ENCODE peak calls at places on chromosome 14, in ten cellular contexts. One of them, this sample, is unnamed.

GRCh38 chr14:37170237-37170636 is 2.2 kb downstream of the SLC25A21 start:
- DNase-seq in GM12892: no peak
- DNase-seq in breast epithelium: no peak
- DNase-seq in erythroblast: peak
- DNase-seq in prostate gland: no peak
- DNase-seq in body of pancreas: no peak
- DNase-seq in gastrocnemius medialis: no peak
- DNase-seq in adrenal gland: no peak
- DNase-seq in stomach: no peak
- DNase-seq in heart left ventricle: no peak
- DNase-seq in this sample: no peak

GRCh38 chr14:47549886-47550285 is 125.5 kb downstream of the MDGA2 start:
- DNase-seq in GM12892: no peak
- DNase-seq in breast epithelium: no peak
- DNase-seq in erythroblast: no peak
- DNase-seq in prostate gland: no peak
- DNase-seq in body of pancreas: no peak
- DNase-seq in gastrocnemius medialis: no peak
- DNase-seq in adrenal gland: no peak
- DNase-seq in stomach: no peak
- DNase-seq in heart left ventricle: no peak
- DNase-seq in this sample: no peak

GRCh38 chr14:53519137-53519536 is 366.0 kb upstream of the DDHD1 start:
- DNase-seq in GM12892: no peak
- DNase-seq in breast epithelium: no peak
- DNase-seq in erythroblast: no peak
- DNase-seq in prostate gland: no peak
- DNase-seq in body of pancreas: no peak
- DNase-seq in gastrocnemius medialis: no peak
- DNase-seq in adrenal gland: no peak
- DNase-seq in stomach: no peak
- DNase-seq in heart left ventricle: no peak
- DNase-seq in this sample: no peak

GRCh38 chr14:99287269-99287942 is 15.4 kb upstream of the BCL11B start:
- DNase-seq in GM12892: no peak
- DNase-seq in breast epithelium: no peak
- DNase-seq in erythroblast: no peak
- DNase-seq in prostate gland: no peak
- DNase-seq in body of pancreas: no peak
- DNase-seq in gastrocnemius medialis: no peak
- DNase-seq in adrenal gland: no peak
- DNase-seq in stomach: no peak
- DNase-seq in heart left ventricle: no peak
- DNase-seq in this sample: no peak

GRCh38 chr14:33120966-33121365 is 182.3 kb downstream of the NPAS3 start:
- DNase-seq in GM12892: no peak
- DNase-seq in breast epithelium: no peak
- DNase-seq in erythroblast: no peak
- DNase-seq in prostate gland: no peak
- DNase-seq in body of pancreas: no peak
- DNase-seq in gastrocnemius medialis: no peak
- DNase-seq in adrenal gland: no peak
- DNase-seq in stomach: no peak
- DNase-seq in heart left ventricle: no peak
- DNase-seq in this sample: no peak

GRCh38 chr14:53306926-53307325 is 153.8 kb upstream of the DDHD1 start:
- DNase-seq in GM12892: no peak
- DNase-seq in breast epithelium: no peak
- DNase-seq in erythroblast: no peak
- DNase-seq in prostate gland: no peak
- DNase-seq in body of pancreas: no peak
- DNase-seq in gastrocnemius medialis: no peak
- DNase-seq in adrenal gland: no peak
- DNase-seq in stomach: no peak
- DNase-seq in heart left ventricle: peak
- DNase-seq in this sample: peak

GRCh38 chr14:51828017-51828797 is 32.2 kb upstream of the GNG2 start:
- DNase-seq in GM12892: no peak
- DNase-seq in breast epithelium: no peak
- DNase-seq in erythroblast: peak
- DNase-seq in prostate gland: no peak
- DNase-seq in body of pancreas: no peak
- DNase-seq in gastrocnemius medialis: no peak
- DNase-seq in adrenal gland: peak
- DNase-seq in stomach: peak
- DNase-seq in heart left ventricle: no peak
- DNase-seq in this sample: peak

GRCh38 chr14:96146131-96146771 is 58.4 kb upstream of the BDKRB2 start:
- DNase-seq in GM12892: no peak
- DNase-seq in breast epithelium: peak
- DNase-seq in erythroblast: no peak
- DNase-seq in prostate gland: peak
- DNase-seq in body of pancreas: peak
- DNase-seq in gastrocnemius medialis: no peak
- DNase-seq in adrenal gland: peak
- DNase-seq in stomach: peak
- DNase-seq in heart left ventricle: no peak
- DNase-seq in this sample: no peak

GRCh38 chr14:62468946-62469345 is 576.3 kb downstream of the KCNH5 start:
- DNase-seq in GM12892: no peak
- DNase-seq in breast epithelium: no peak
- DNase-seq in erythroblast: no peak
- DNase-seq in prostate gland: no peak
- DNase-seq in body of pancreas: no peak
- DNase-seq in gastrocnemius medialis: no peak
- DNase-seq in adrenal gland: no peak
- DNase-seq in stomach: no peak
- DNase-seq in heart left ventricle: no peak
- DNase-seq in this sample: no peak

GRCh38 chr14:102371361-102371760 is 8.6 kb downstream of the TECPR2 start:
- DNase-seq in GM12892: no peak
- DNase-seq in breast epithelium: no peak
- DNase-seq in erythroblast: no peak
- DNase-seq in prostate gland: no peak
- DNase-seq in body of pancreas: no peak
- DNase-seq in gastrocnemius medialis: no peak
- DNase-seq in adrenal gland: no peak
- DNase-seq in stomach: no peak
- DNase-seq in heart left ventricle: no peak
- DNase-seq in this sample: no peak

GRCh38 chr14:38040411-38040810 is 167.3 kb upstream of the SSTR1 start:
- DNase-seq in GM12892: no peak
- DNase-seq in breast epithelium: no peak
- DNase-seq in erythroblast: no peak
- DNase-seq in prostate gland: no peak
- DNase-seq in body of pancreas: no peak
- DNase-seq in gastrocnemius medialis: no peak
- DNase-seq in adrenal gland: no peak
- DNase-seq in stomach: no peak
- DNase-seq in heart left ventricle: no peak
- DNase-seq in this sample: no peak

GRCh38 chr14:97499790-97500481 is 702.8 kb downstream of the VRK1 start:
- DNase-seq in GM12892: no peak
- DNase-seq in breast epithelium: no peak
- DNase-seq in erythroblast: no peak
- DNase-seq in prostate gland: no peak
- DNase-seq in body of pancreas: no peak
- DNase-seq in gastrocnemius medialis: no peak
- DNase-seq in adrenal gland: no peak
- DNase-seq in stomach: no peak
- DNase-seq in heart left ventricle: no peak
- DNase-seq in this sample: no peak

GRCh38 chr14:22900088-22900799 is 17.2 kb downstream of the REM2 start:
- DNase-seq in GM12892: no peak
- DNase-seq in breast epithelium: no peak
- DNase-seq in erythroblast: peak
- DNase-seq in prostate gland: peak
- DNase-seq in body of pancreas: no peak
- DNase-seq in gastrocnemius medialis: no peak
- DNase-seq in adrenal gland: peak
- DNase-seq in stomach: no peak
- DNase-seq in heart left ventricle: no peak
- DNase-seq in this sample: no peak

GRCh38 chr14:54902143-54902520 is 494 bp downstream of the GCH1 start:
- DNase-seq in GM12892: no peak
- DNase-seq in breast epithelium: peak
- DNase-seq in erythroblast: peak
- DNase-seq in prostate gland: peak
- DNase-seq in body of pancreas: peak
- DNase-seq in gastrocnemius medialis: peak
- DNase-seq in adrenal gland: peak
- DNase-seq in stomach: peak
- DNase-seq in heart left ventricle: peak
- DNase-seq in this sample: peak

GRCh38 chr14:91545946-91546716 is 36.0 kb upstream of the PPP4R3A start:
- DNase-seq in GM12892: no peak
- DNase-seq in breast epithelium: no peak
- DNase-seq in erythroblast: no peak
- DNase-seq in prostate gland: peak
- DNase-seq in body of pancreas: no peak
- DNase-seq in gastrocnemius medialis: no peak
- DNase-seq in adrenal gland: no peak
- DNase-seq in stomach: no peak
- DNase-seq in heart left ventricle: no peak
- DNase-seq in this sample: no peak

GRCh38 chr14:76773188-76773885 is 12.1 kb downstream of the VASH1 start:
- DNase-seq in GM12892: no peak
- DNase-seq in breast epithelium: no peak
- DNase-seq in erythroblast: peak
- DNase-seq in prostate gland: no peak
- DNase-seq in body of pancreas: peak
- DNase-seq in gastrocnemius medialis: peak
- DNase-seq in adrenal gland: peak
- DNase-seq in stomach: no peak
- DNase-seq in heart left ventricle: peak
- DNase-seq in this sample: peak

GRCh38 chr14:78345346-78345745 is 175.2 kb downstream of the NRXN3 start:
- DNase-seq in GM12892: no peak
- DNase-seq in breast epithelium: no peak
- DNase-seq in erythroblast: no peak
- DNase-seq in prostate gland: no peak
- DNase-seq in body of pancreas: no peak
- DNase-seq in gastrocnemius medialis: no peak
- DNase-seq in adrenal gland: no peak
- DNase-seq in stomach: no peak
- DNase-seq in heart left ventricle: no peak
- DNase-seq in this sample: no peak

GRCh38 chr14:92397839-92398564 is 75.0 kb downstream of the SLC24A4 start:
- DNase-seq in GM12892: no peak
- DNase-seq in breast epithelium: no peak
- DNase-seq in erythroblast: no peak
- DNase-seq in prostate gland: no peak
- DNase-seq in body of pancreas: no peak
- DNase-seq in gastrocnemius medialis: no peak
- DNase-seq in adrenal gland: no peak
- DNase-seq in stomach: no peak
- DNase-seq in heart left ventricle: no peak
- DNase-seq in this sample: no peak

GRCh38 chr14:73457050-73457934 is 1.1 kb downstream of the NUMB start:
- DNase-seq in GM12892: no peak
- DNase-seq in breast epithelium: peak
- DNase-seq in erythroblast: peak
- DNase-seq in prostate gland: peak
- DNase-seq in body of pancreas: no peak
- DNase-seq in gastrocnemius medialis: no peak
- DNase-seq in adrenal gland: peak
- DNase-seq in stomach: peak
- DNase-seq in heart left ventricle: peak
- DNase-seq in this sample: no peak

GRCh38 chr14:49487238-49487637 is 98.9 kb downstream of the RPS29 start:
- DNase-seq in GM12892: no peak
- DNase-seq in breast epithelium: no peak
- DNase-seq in erythroblast: peak
- DNase-seq in prostate gland: no peak
- DNase-seq in body of pancreas: no peak
- DNase-seq in gastrocnemius medialis: no peak
- DNase-seq in adrenal gland: no peak
- DNase-seq in stomach: no peak
- DNase-seq in heart left ventricle: no peak
- DNase-seq in this sample: no peak
- TF ChIP-seq POLR2A in GM12892: no peak
- TF ChIP-seq POLR2A in breast epithelium: no peak
- TF ChIP-seq POLR2A in erythroblast: no peak
- TF ChIP-seq POLR2A in prostate gland: no peak
- TF ChIP-seq POLR2A in body of pancreas: no peak
- TF ChIP-seq POLR2A in gastrocnemius medialis: no peak
- TF ChIP-seq POLR2A in adrenal gland: no peak
- TF ChIP-seq POLR2A in stomach: no peak
- TF ChIP-seq POLR2A in heart left ventricle: no peak
- TF ChIP-seq POLR2A in this sample: no peak

GRCh38 chr14:88385212-88386101 is at the start of gene SPATA7:
- DNase-seq in GM12892: peak
- DNase-seq in breast epithelium: peak
- DNase-seq in erythroblast: peak
- DNase-seq in prostate gland: peak
- DNase-seq in body of pancreas: peak
- DNase-seq in gastrocnemius medialis: peak
- DNase-seq in adrenal gland: peak
- DNase-seq in stomach: peak
- DNase-seq in heart left ventricle: peak
- DNase-seq in this sample: peak
- TF ChIP-seq POLR2A in GM12892: peak
- TF ChIP-seq POLR2A in breast epithelium: peak
- TF ChIP-seq POLR2A in erythroblast: peak
- TF ChIP-seq POLR2A in prostate gland: peak
- TF ChIP-seq POLR2A in body of pancreas: peak
- TF ChIP-seq POLR2A in gastrocnemius medialis: peak
- TF ChIP-seq POLR2A in adrenal gland: peak
- TF ChIP-seq POLR2A in stomach: peak
- TF ChIP-seq POLR2A in heart left ventricle: no peak
- TF ChIP-seq POLR2A in this sample: peak

GRCh38 chr14:67241416-67242362 is at the start of gene PALS1:
- DNase-seq in GM12892: peak
- DNase-seq in breast epithelium: no peak
- DNase-seq in erythroblast: no peak
- DNase-seq in prostate gland: no peak
- DNase-seq in body of pancreas: peak
- DNase-seq in gastrocnemius medialis: peak
- DNase-seq in adrenal gland: peak
- DNase-seq in stomach: no peak
- DNase-seq in heart left ventricle: no peak
- DNase-seq in this sample: peak
- TF ChIP-seq POLR2A in GM12892: no peak
- TF ChIP-seq POLR2A in breast epithelium: peak
- TF ChIP-seq POLR2A in erythroblast: peak
- TF ChIP-seq POLR2A in prostate gland: peak
- TF ChIP-seq POLR2A in body of pancreas: peak
- TF ChIP-seq POLR2A in gastrocnemius medialis: peak
- TF ChIP-seq POLR2A in adrenal gland: peak
- TF ChIP-seq POLR2A in stomach: no peak
- TF ChIP-seq POLR2A in heart left ventricle: no peak
- TF ChIP-seq POLR2A in this sample: peak

DNA sequence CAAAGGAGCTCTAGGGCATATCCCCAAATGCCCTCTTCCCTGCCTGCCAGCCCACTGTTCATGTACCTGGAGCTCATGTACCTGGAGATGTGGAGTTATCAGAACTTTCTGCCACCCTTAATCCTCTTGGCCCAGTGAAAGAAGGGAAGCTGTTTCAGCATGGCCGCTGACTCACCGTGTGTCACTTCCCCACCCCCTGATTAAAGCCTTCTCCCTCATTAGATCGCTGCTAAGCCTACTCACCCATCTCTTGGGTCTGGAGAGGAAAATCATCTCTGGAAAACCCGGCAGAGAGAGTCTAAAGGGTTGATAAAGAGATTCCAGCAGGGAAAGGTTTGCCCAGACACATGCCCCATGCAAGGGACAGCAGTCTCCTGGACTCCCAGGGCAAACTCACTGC is 4.5 kb upstream of the LTBP2 start:
- DNase-seq in GM12892: no peak
- DNase-seq in breast epithelium: no peak
- DNase-seq in erythroblast: peak
- DNase-seq in prostate gland: no peak
- DNase-seq in body of pancreas: no peak
- DNase-seq in gastrocnemius medialis: no peak
- DNase-seq in adrenal gland: peak
- DNase-seq in stomach: no peak
- DNase-seq in heart left ventricle: no peak
- DNase-seq in this sample: peak
- TF ChIP-seq POLR2A in GM12892: no peak
- TF ChIP-seq POLR2A in breast epithelium: no peak
- TF ChIP-seq POLR2A in erythroblast: no peak
- TF ChIP-seq POLR2A in prostate gland: no peak
- TF ChIP-seq POLR2A in body of pancreas: no peak
- TF ChIP-seq POLR2A in gastrocnemius medialis: no peak
- TF ChIP-seq POLR2A in adrenal gland: no peak
- TF ChIP-seq POLR2A in stomach: no peak
- TF ChIP-seq POLR2A in heart left ventricle: no peak
- TF ChIP-seq POLR2A in this sample: no peak

This sample was measured in H54.